ENCODE peak calls at places on chromosomes 4 and X, in ten cellular contexts. One of them, this sample, is unnamed.
A peak's percentile ranks its signal among the peaks of the same experiment; 100 is the strongest.

GRCh38 chrX:47169726-47170515 is 23.7 kb upstream of the UBA1 start:
- DNase-seq in GM23248: peak; percentile 53
- DNase-seq in PC-9: no peak
- DNase-seq in CD4-positive, CD25-positive, alpha-beta regulatory T cell: no peak
- DNase-seq in CD4-positive, alpha-beta memory T cell: no peak
- DNase-seq in neural progenitor cell: no peak
- DNase-seq in ovary: peak; percentile 62
- DNase-seq in stomach: peak; percentile 23
- DNase-seq in right lobe of liver: no peak
- DNase-seq in right cardiac atrium: peak; percentile 83
- DNase-seq in this sample: no peak

GRCh38 chrX:155279873-155280272 is 15.6 kb upstream of the RAB39B start:
- DNase-seq in GM23248: no peak
- DNase-seq in PC-9: no peak
- DNase-seq in CD4-positive, CD25-positive, alpha-beta regulatory T cell: no peak
- DNase-seq in CD4-positive, alpha-beta memory T cell: no peak
- DNase-seq in neural progenitor cell: no peak
- DNase-seq in ovary: no peak
- DNase-seq in stomach: no peak
- DNase-seq in right lobe of liver: no peak
- DNase-seq in right cardiac atrium: no peak
- DNase-seq in this sample: no peak

GRCh38 chr4:71210831-71211230 is 128.0 kb upstream of the SLC4A4 start:
- DNase-seq in GM23248: peak; percentile 56
- DNase-seq in PC-9: no peak
- DNase-seq in CD4-positive, CD25-positive, alpha-beta regulatory T cell: no peak
- DNase-seq in CD4-positive, alpha-beta memory T cell: no peak
- DNase-seq in neural progenitor cell: no peak
- DNase-seq in ovary: no peak
- DNase-seq in stomach: no peak
- DNase-seq in right lobe of liver: no peak
- DNase-seq in right cardiac atrium: no peak
- DNase-seq in this sample: no peak

GRCh38 chr4:160701671-160702070 is 1462.1 kb downstream of the FSTL5 start:
- DNase-seq in GM23248: no peak
- DNase-seq in PC-9: no peak
- DNase-seq in CD4-positive, CD25-positive, alpha-beta regulatory T cell: no peak
- DNase-seq in CD4-positive, alpha-beta memory T cell: no peak
- DNase-seq in neural progenitor cell: no peak
- DNase-seq in ovary: no peak
- DNase-seq in stomach: no peak
- DNase-seq in right lobe of liver: no peak
- DNase-seq in right cardiac atrium: no peak
- DNase-seq in this sample: no peak

GRCh38 chr4:117941611-117942010 is 92.7 kb upstream of the NDST3 start:
- DNase-seq in GM23248: no peak
- DNase-seq in PC-9: no peak
- DNase-seq in CD4-positive, CD25-positive, alpha-beta regulatory T cell: no peak
- DNase-seq in CD4-positive, alpha-beta memory T cell: no peak
- DNase-seq in neural progenitor cell: peak; percentile 85
- DNase-seq in ovary: no peak
- DNase-seq in stomach: no peak
- DNase-seq in right lobe of liver: no peak
- DNase-seq in right cardiac atrium: no peak
- DNase-seq in this sample: no peak

GRCh38 chr4:2804449-2804972 is 11.6 kb downstream of the SH3BP2 start:
- DNase-seq in GM23248: no peak
- DNase-seq in PC-9: no peak
- DNase-seq in CD4-positive, CD25-positive, alpha-beta regulatory T cell: no peak
- DNase-seq in CD4-positive, alpha-beta memory T cell: no peak
- DNase-seq in neural progenitor cell: no peak
- DNase-seq in ovary: peak; percentile 37
- DNase-seq in stomach: no peak
- DNase-seq in right lobe of liver: peak; percentile 49
- DNase-seq in right cardiac atrium: peak; percentile 50
- DNase-seq in this sample: no peak

GRCh38 chrX:103157511-103158316 is 57.2 kb upstream of the BEX4 start:
- DNase-seq in GM23248: peak; percentile 52
- DNase-seq in PC-9: no peak
- DNase-seq in CD4-positive, CD25-positive, alpha-beta regulatory T cell: peak; percentile 26
- DNase-seq in CD4-positive, alpha-beta memory T cell: peak; percentile 15
- DNase-seq in neural progenitor cell: peak; percentile 24
- DNase-seq in ovary: no peak
- DNase-seq in stomach: no peak
- DNase-seq in right lobe of liver: no peak
- DNase-seq in right cardiac atrium: no peak
- DNase-seq in this sample: no peak

GRCh38 chr4:124278477-124278876 is 434.1 kb downstream of the ANKRD50 start:
- DNase-seq in GM23248: peak; percentile 20
- DNase-seq in PC-9: peak; percentile 63
- DNase-seq in CD4-positive, CD25-positive, alpha-beta regulatory T cell: no peak
- DNase-seq in CD4-positive, alpha-beta memory T cell: no peak
- DNase-seq in neural progenitor cell: no peak
- DNase-seq in ovary: no peak
- DNase-seq in stomach: no peak
- DNase-seq in right lobe of liver: no peak
- DNase-seq in right cardiac atrium: no peak
- DNase-seq in this sample: no peak

GRCh38 chrX:118603981-118604380 is 108.4 kb downstream of the DOCK11 start:
- DNase-seq in GM23248: peak; percentile 70
- DNase-seq in PC-9: peak; percentile 35
- DNase-seq in CD4-positive, CD25-positive, alpha-beta regulatory T cell: peak; percentile 46
- DNase-seq in CD4-positive, alpha-beta memory T cell: peak; percentile 33
- DNase-seq in neural progenitor cell: peak; percentile 64
- DNase-seq in ovary: no peak
- DNase-seq in stomach: peak; percentile 36
- DNase-seq in right lobe of liver: no peak
- DNase-seq in right cardiac atrium: no peak
- DNase-seq in this sample: no peak

GRCh38 chrX:150225756-150226155 is 137.4 kb upstream of the MAMLD1 start:
- DNase-seq in GM23248: no peak
- DNase-seq in PC-9: no peak
- DNase-seq in CD4-positive, CD25-positive, alpha-beta regulatory T cell: no peak
- DNase-seq in CD4-positive, alpha-beta memory T cell: no peak
- DNase-seq in neural progenitor cell: no peak
- DNase-seq in ovary: no peak
- DNase-seq in stomach: no peak
- DNase-seq in right lobe of liver: no peak
- DNase-seq in right cardiac atrium: no peak
- DNase-seq in this sample: no peak

GRCh38 chr4:73675623-73676022 is 55.4 kb upstream of the RASSF6 start:
- DNase-seq in GM23248: no peak
- DNase-seq in PC-9: no peak
- DNase-seq in CD4-positive, CD25-positive, alpha-beta regulatory T cell: no peak
- DNase-seq in CD4-positive, alpha-beta memory T cell: no peak
- DNase-seq in neural progenitor cell: no peak
- DNase-seq in ovary: no peak
- DNase-seq in stomach: no peak
- DNase-seq in right lobe of liver: no peak
- DNase-seq in right cardiac atrium: no peak
- DNase-seq in this sample: no peak

GRCh38 chr4:118398226-118399090 is 45.7 kb upstream of the PRSS12 start:
- DNase-seq in GM23248: no peak
- DNase-seq in PC-9: no peak
- DNase-seq in CD4-positive, CD25-positive, alpha-beta regulatory T cell: peak; percentile 3
- DNase-seq in CD4-positive, alpha-beta memory T cell: no peak
- DNase-seq in neural progenitor cell: no peak
- DNase-seq in ovary: no peak
- DNase-seq in stomach: no peak
- DNase-seq in right lobe of liver: no peak
- DNase-seq in right cardiac atrium: no peak
- DNase-seq in this sample: no peak

GRCh38 chrX:37420756-37421155 is 71.6 kb downstream of the PRRG1 start:
- DNase-seq in GM23248: no peak
- DNase-seq in PC-9: no peak
- DNase-seq in CD4-positive, CD25-positive, alpha-beta regulatory T cell: no peak
- DNase-seq in CD4-positive, alpha-beta memory T cell: no peak
- DNase-seq in neural progenitor cell: no peak
- DNase-seq in ovary: no peak
- DNase-seq in stomach: no peak
- DNase-seq in right lobe of liver: no peak
- DNase-seq in right cardiac atrium: no peak
- DNase-seq in this sample: no peak

GRCh38 chrX:150324035-150324728 is 38.9 kb upstream of the MAMLD1 start:
- DNase-seq in GM23248: peak; percentile 83
- DNase-seq in PC-9: peak; percentile 74
- DNase-seq in CD4-positive, CD25-positive, alpha-beta regulatory T cell: no peak
- DNase-seq in CD4-positive, alpha-beta memory T cell: no peak
- DNase-seq in neural progenitor cell: no peak
- DNase-seq in ovary: no peak
- DNase-seq in stomach: no peak
- DNase-seq in right lobe of liver: no peak
- DNase-seq in right cardiac atrium: no peak
- DNase-seq in this sample: peak; percentile 65

GRCh38 chr4:25817059-25817681 is 45.6 kb downstream of the SEL1L3 start:
- DNase-seq in GM23248: peak; percentile 91
- DNase-seq in PC-9: no peak
- DNase-seq in CD4-positive, CD25-positive, alpha-beta regulatory T cell: no peak
- DNase-seq in CD4-positive, alpha-beta memory T cell: no peak
- DNase-seq in neural progenitor cell: no peak
- DNase-seq in ovary: no peak
- DNase-seq in stomach: no peak
- DNase-seq in right lobe of liver: no peak
- DNase-seq in right cardiac atrium: no peak
- DNase-seq in this sample: no peak

GRCh38 chrX:118383120-118383519 is 37.2 kb downstream of the WDR44 start:
- DNase-seq in GM23248: peak; percentile 45
- DNase-seq in PC-9: no peak
- DNase-seq in CD4-positive, CD25-positive, alpha-beta regulatory T cell: no peak
- DNase-seq in CD4-positive, alpha-beta memory T cell: no peak
- DNase-seq in neural progenitor cell: no peak
- DNase-seq in ovary: no peak
- DNase-seq in stomach: no peak
- DNase-seq in right lobe of liver: no peak
- DNase-seq in right cardiac atrium: no peak
- DNase-seq in this sample: no peak

GRCh38 chr4:85084371-85085170 is 118.1 kb upstream of the WDFY3 start:
- DNase-seq in GM23248: peak; percentile 74
- DNase-seq in PC-9: no peak
- DNase-seq in CD4-positive, CD25-positive, alpha-beta regulatory T cell: peak; percentile 55
- DNase-seq in CD4-positive, alpha-beta memory T cell: peak; percentile 12
- DNase-seq in neural progenitor cell: peak; percentile 81
- DNase-seq in ovary: no peak
- DNase-seq in stomach: no peak
- DNase-seq in right lobe of liver: no peak
- DNase-seq in right cardiac atrium: no peak
- DNase-seq in this sample: peak; percentile 29

GRCh38 chr4:150305995-150306394 is 227.8 kb downstream of the DCLK2 start:
- DNase-seq in GM23248: peak; percentile 67
- DNase-seq in PC-9: no peak
- DNase-seq in CD4-positive, CD25-positive, alpha-beta regulatory T cell: no peak
- DNase-seq in CD4-positive, alpha-beta memory T cell: no peak
- DNase-seq in neural progenitor cell: no peak
- DNase-seq in ovary: no peak
- DNase-seq in stomach: no peak
- DNase-seq in right lobe of liver: no peak
- DNase-seq in right cardiac atrium: no peak
- DNase-seq in this sample: no peak

GRCh38 chr4:89299153-89299789 is 8.3 kb downstream of the GPRIN3 start:
- DNase-seq in GM23248: no peak
- DNase-seq in PC-9: no peak
- DNase-seq in CD4-positive, CD25-positive, alpha-beta regulatory T cell: peak; percentile 83
- DNase-seq in CD4-positive, alpha-beta memory T cell: no peak
- DNase-seq in neural progenitor cell: no peak
- DNase-seq in ovary: no peak
- DNase-seq in stomach: no peak
- DNase-seq in right lobe of liver: no peak
- DNase-seq in right cardiac atrium: no peak
- DNase-seq in this sample: peak; percentile 29

GRCh38 chr4:40434126-40434692 is 99.1 kb downstream of the CHRNA9 start:
- DNase-seq in GM23248: no peak
- DNase-seq in PC-9: no peak
- DNase-seq in CD4-positive, CD25-positive, alpha-beta regulatory T cell: no peak
- DNase-seq in CD4-positive, alpha-beta memory T cell: no peak
- DNase-seq in neural progenitor cell: no peak
- DNase-seq in ovary: no peak
- DNase-seq in stomach: no peak
- DNase-seq in right lobe of liver: no peak
- DNase-seq in right cardiac atrium: no peak
- DNase-seq in this sample: no peak
- H3K27me3 ChIP-seq in GM23248: no peaks in the 10 kb centered on the region
- H3K27me3 ChIP-seq in PC-9: no peaks in the 10 kb centered on the region
- H3K27me3 ChIP-seq in CD4-positive, CD25-positive, alpha-beta regulatory T cell: no peaks in the 10 kb centered on the region
- H3K27me3 ChIP-seq in CD4-positive, alpha-beta memory T cell: no peaks in the 10 kb centered on the region
- H3K27me3 ChIP-seq in neural progenitor cell: no peaks in the 10 kb centered on the region
- H3K27me3 ChIP-seq in ovary: no peaks in the 10 kb centered on the region
- H3K27me3 ChIP-seq in stomach: no peaks in the 10 kb centered on the region
- H3K27me3 ChIP-seq in right lobe of liver: no peaks in the 10 kb centered on the region
- H3K27me3 ChIP-seq in right cardiac atrium: no peaks in the 10 kb centered on the region
- H3K27me3 ChIP-seq in this sample: no peaks in the 10 kb centered on the region

GRCh38 chr4:165662341-165662740 is 210.7 kb upstream of the TLL1 start:
- DNase-seq in GM23248: no peak
- DNase-seq in PC-9: no peak
- DNase-seq in CD4-positive, CD25-positive, alpha-beta regulatory T cell: no peak
- DNase-seq in CD4-positive, alpha-beta memory T cell: no peak
- DNase-seq in neural progenitor cell: no peak
- DNase-seq in ovary: no peak
- DNase-seq in stomach: no peak
- DNase-seq in right lobe of liver: no peak
- DNase-seq in right cardiac atrium: no peak
- DNase-seq in this sample: no peak
- H3K4me3 ChIP-seq in GM23248: no peak overlapping the region
- H3K4me3 ChIP-seq in PC-9: no peak overlapping the region
- H3K4me3 ChIP-seq in CD4-positive, CD25-positive, alpha-beta regulatory T cell: no peak overlapping the region
- H3K4me3 ChIP-seq in CD4-positive, alpha-beta memory T cell: no peak overlapping the region
- H3K4me3 ChIP-seq in neural progenitor cell: no peak overlapping the region
- H3K4me3 ChIP-seq in ovary: no peak overlapping the region
- H3K4me3 ChIP-seq in stomach: no peak overlapping the region
- H3K4me3 ChIP-seq in right lobe of liver: no peak overlapping the region
- H3K4me3 ChIP-seq in right cardiac atrium: no peak overlapping the region
- H3K4me3 ChIP-seq in this sample: no peak overlapping the region

GRCh38 chr4:121381148-121381462 is 287 bp upstream of the QRFPR start:
- DNase-seq in GM23248: no peak
- DNase-seq in PC-9: no peak
- DNase-seq in CD4-positive, CD25-positive, alpha-beta regulatory T cell: no peak
- DNase-seq in CD4-positive, alpha-beta memory T cell: no peak
- DNase-seq in neural progenitor cell: no peak
- DNase-seq in ovary: no peak
- DNase-seq in stomach: no peak
- DNase-seq in right lobe of liver: no peak
- DNase-seq in right cardiac atrium: no peak
- DNase-seq in this sample: no peak
- H3K27me3 ChIP-seq in GM23248: peaks cover 47% of the 10 kb centered on the region
- H3K27me3 ChIP-seq in PC-9: no peaks in the 10 kb centered on the region
- H3K27me3 ChIP-seq in CD4-positive, CD25-positive, alpha-beta regulatory T cell: peaks cover 29% of the 10 kb centered on the region
- H3K27me3 ChIP-seq in CD4-positive, alpha-beta memory T cell: peaks cover 7% of the 10 kb centered on the region
- H3K27me3 ChIP-seq in neural progenitor cell: peaks cover 88% of the 10 kb centered on the region
- H3K27me3 ChIP-seq in ovary: no peaks in the 10 kb centered on the region
- H3K27me3 ChIP-seq in stomach: no peaks in the 10 kb centered on the region
- H3K27me3 ChIP-seq in right lobe of liver: peaks cover 25% of the 10 kb centered on the region
- H3K27me3 ChIP-seq in right cardiac atrium: no peaks in the 10 kb centered on the region
- H3K27me3 ChIP-seq in this sample: peaks cover 15% of the 10 kb centered on the region

DNA sequence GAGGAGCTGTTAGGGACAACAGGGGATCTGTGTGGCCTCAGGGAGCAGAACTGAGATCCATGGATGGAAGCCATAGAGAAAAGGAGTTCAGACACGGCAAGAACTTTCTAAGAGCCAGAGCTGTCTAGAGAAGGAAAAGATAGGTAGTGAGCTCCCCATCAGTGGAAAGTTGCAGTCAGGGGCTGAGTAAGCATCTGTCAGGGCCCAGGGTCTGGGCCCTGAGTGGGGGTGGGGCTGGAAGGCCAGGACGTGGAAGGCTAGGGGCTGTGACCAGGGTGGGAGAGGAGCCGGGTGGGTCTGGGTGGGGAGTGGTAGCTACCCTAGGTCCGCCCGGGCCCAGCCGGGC is 324 bp upstream of the MSN start:
- DNase-seq in GM23248: no peak
- DNase-seq in PC-9: no peak
- DNase-seq in CD4-positive, CD25-positive, alpha-beta regulatory T cell: no peak
- DNase-seq in CD4-positive, alpha-beta memory T cell: no peak
- DNase-seq in neural progenitor cell: no peak
- DNase-seq in ovary: no peak
- DNase-seq in stomach: no peak
- DNase-seq in right lobe of liver: no peak
- DNase-seq in right cardiac atrium: no peak
- DNase-seq in this sample: no peak
- H3K4me3 ChIP-seq in GM23248: peak overlapping the region; percentile 93
- H3K4me3 ChIP-seq in PC-9: peak overlapping the region; percentile 79
- H3K4me3 ChIP-seq in CD4-positive, CD25-positive, alpha-beta regulatory T cell: peak overlapping the region; percentile 37
- H3K4me3 ChIP-seq in CD4-positive, alpha-beta memory T cell: no peak overlapping the region
- H3K4me3 ChIP-seq in neural progenitor cell: peak overlapping the region; percentile 59
- H3K4me3 ChIP-seq in ovary: peak overlapping the region; percentile 62
- H3K4me3 ChIP-seq in stomach: peak overlapping the region; percentile 66
- H3K4me3 ChIP-seq in right lobe of liver: no peak overlapping the region
- H3K4me3 ChIP-seq in right cardiac atrium: no peak overlapping the region
- H3K4me3 ChIP-seq in this sample: peak overlapping the region; percentile 59